ENCODE peak calls at places on chromosomes 11 and 22, in four cellular contexts. M is body of pancreas, A is tibial nerve, N is mucosa of descending colon. P is an unnamed sample. For H3K9me3, the result is how much of the 10 kb centered on the place peaks cover.

GRCh38 chr22:37442537-37442936 is 15.3 kb upstream of the ELFN2 start:
- DNase-seq in M (no peak), A (no peak), N (no peak), P (no peak)

GRCh38 chr22:46079861-46080821 is 70.2 kb upstream of the PPARA start:
- DNase-seq in M (peak), A (peak), N (no peak), P (no peak)

GRCh38 chr11:112355726-112356125 is 95.1 kb upstream of the PLET1 start:
- DNase-seq in M (no peak), A (no peak), N (peak), P (no peak)

GRCh38 chr11:74533421-74533820 is 39.9 kb upstream of the LIPT2 start:
- DNase-seq in M (no peak), A (no peak), N (no peak), P (no peak)

GRCh38 chr11:79708319-79708928 is 267.6 kb upstream of the TENM4 start:
- DNase-seq in M (no peak), A (no peak), N (peak), P (no peak)

GRCh38 chr22:23696326-23696851 is 5.6 kb downstream of the RGL4 start:
- DNase-seq in M (peak), A (no peak), N (peak), P (peak)

GRCh38 chr11:67632175-67632981 is 2.6 kb upstream of the NUDT8 start:
- DNase-seq in M (peak), A (no peak), N (peak), P (no peak)

GRCh38 chr22:17948101-17948500 is 76.3 kb downstream of the MICAL3 start:
- DNase-seq in M (no peak), A (no peak), N (no peak), P (no peak)

GRCh38 chr11:94297967-94298576 is 6.3 kb upstream of the IZUMO1R start:
- DNase-seq in M (no peak), A (no peak), N (no peak), P (no peak)

GRCh38 chr11:69308531-69308930 is 14.6 kb downstream of the MYEOV start:
- DNase-seq in M (no peak), A (no peak), N (no peak), P (no peak)

GRCh38 chr22:30969532-30970355 is 679 bp downstream of the TUG1 start:
- DNase-seq in M (peak), A (no peak), N (peak), P (no peak)

GRCh38 chr22:30964858-30965257 is 3.7 kb downstream of the MORC2 start:
- DNase-seq in M (no peak), A (no peak), N (no peak), P (no peak)

GRCh38 chr22:30968924-30969531 is at the start of gene TUG1:
- DNase-seq in M (peak), A (peak), N (peak), P (peak)

GRCh38 chr22:30968015-30968923 is at the start of gene MORC2:
- DNase-seq in M (peak), A (no peak), N (peak), P (no peak)

DNA sequence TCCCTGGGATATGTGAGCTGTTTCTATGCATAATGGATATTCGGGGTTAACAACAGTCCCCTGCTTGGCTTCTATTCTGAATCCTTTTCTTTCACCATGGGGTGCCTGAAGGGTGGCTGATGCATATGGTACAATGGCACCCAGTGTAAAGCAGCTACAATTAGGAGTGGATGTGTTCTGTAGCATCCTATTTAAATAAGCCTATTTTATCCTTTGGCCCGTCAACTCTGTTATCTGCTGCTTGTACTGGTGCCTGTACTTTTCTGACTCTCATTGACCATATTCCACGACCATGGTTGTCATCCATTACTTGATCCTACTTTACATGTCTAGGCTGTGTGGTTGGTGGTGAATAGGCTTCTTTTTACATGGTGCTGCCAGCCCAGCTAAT is 1.3 kb downstream of the TUG1 start:
- DNase-seq in M (no peak), A (no peak), N (no peak), P (no peak)
- H3K9me3 ChIP-seq in M (under half), A (half or more), N (under half), P (under half)

GRCh38 chr22:48209473-48210271 is 1447.2 kb downstream of the TBC1D22A start:
- DNase-seq in M (no peak), A (no peak), N (no peak), P (no peak)

GRCh38 chr22:48205790-48206189 is 1443.3 kb downstream of the TBC1D22A start:
- DNase-seq in M (no peak), A (no peak), N (no peak), P (no peak)

GRCh38 chr22:48212727-48213126 is 1450.3 kb downstream of the TBC1D22A start:
- DNase-seq in M (no peak), A (no peak), N (no peak), P (no peak)

GRCh38 chr22:48208894-48209293 is 1446.4 kb downstream of the TBC1D22A start:
- DNase-seq in M (no peak), A (no peak), N (no peak), P (no peak)

GRCh38 chr22:48210812-48211211 is 1448.4 kb downstream of the TBC1D22A start:
- DNase-seq in M (no peak), A (no peak), N (no peak), P (no peak)
- H3K9me3 ChIP-seq in M (under half), A (under half), N (under half), P (under half)

GRCh38 chr11:57426439-57426753 is 525 bp downstream of the SLC43A3 start:
- DNase-seq in M (peak), A (no peak), N (no peak), P (no peak)

GRCh38 chr11:57427692-57428082 is 766 bp upstream of the SLC43A3 start:
- DNase-seq in M (peak), A (peak), N (peak), P (no peak)

GRCh38 chr11:57429946-57430345 is 3.0 kb upstream of the SLC43A3 start:
- DNase-seq in M (no peak), A (no peak), N (no peak), P (no peak)

GRCh38 chr11:57426754-57427691 is at the start of gene SLC43A3:
- DNase-seq in M (peak), A (peak), N (peak), P (peak)

GRCh38 chr11:57428643-57429042 is 1.7 kb upstream of the SLC43A3 start:
- DNase-seq in M (no peak), A (no peak), N (no peak), P (no peak)
- H3K9me3 ChIP-seq in M (under half), A (under half), N (under half), P (under half)

DNA sequence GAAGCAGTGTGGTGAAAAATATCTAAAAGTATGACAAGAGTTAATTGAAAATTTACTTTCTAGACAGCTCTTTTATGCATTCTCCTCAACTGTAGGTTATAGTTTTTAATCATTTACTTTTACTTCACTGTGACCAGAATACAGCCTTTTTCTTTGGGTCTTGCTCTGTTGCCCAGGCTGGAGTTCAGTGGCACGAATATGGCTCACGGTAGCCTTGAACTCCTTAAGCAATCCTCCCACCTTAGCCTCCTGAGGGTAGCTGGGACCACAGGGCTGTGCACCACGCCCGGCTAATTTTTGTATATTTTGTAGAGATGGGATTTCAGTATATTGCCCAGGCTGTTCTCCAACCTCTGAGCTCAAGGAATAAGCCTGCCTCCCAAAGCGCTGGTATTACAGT is 5.3 kb downstream of the SC5D start:
- DNase-seq in M (no peak), A (no peak), N (no peak), P (no peak)
- H3K9me3 ChIP-seq in M (under half), A (under half), N (under half), P (under half)

GRCh38 chr11:37623778-37624177 is 1025.7 kb upstream of the RAG2 start:
- DNase-seq in M (no peak), A (no peak), N (no peak), P (no peak)
- H3K9me3 ChIP-seq in M (under half), A (under half), N (under half), P (under half)

GRCh38 chr22:48594016-48594756 is 1233.5 kb downstream of the BRD1 start:
- DNase-seq in M (no peak), A (no peak), N (no peak), P (no peak)
- H3K9me3 ChIP-seq in M (under half), A (under half), N (under half), P (under half)

GRCh38 chr22:47390026-47390970 is 627.8 kb downstream of the TBC1D22A start:
- DNase-seq in M (no peak), A (no peak), N (no peak), P (no peak)

GRCh38 chr22:47388778-47389177 is 626.3 kb downstream of the TBC1D22A start:
- DNase-seq in M (no peak), A (no peak), N (no peak), P (no peak)

GRCh38 chr22:47388331-47388730 is 625.9 kb downstream of the TBC1D22A start:
- DNase-seq in M (no peak), A (no peak), N (no peak), P (no peak)

GRCh38 chr22:47391169-47392053 is 629.0 kb downstream of the TBC1D22A start:
- DNase-seq in M (no peak), A (no peak), N (no peak), P (no peak)

GRCh38 chr22:47389201-47389600 is 626.8 kb downstream of the TBC1D22A start:
- DNase-seq in M (no peak), A (no peak), N (no peak), P (no peak)
- H3K9me3 ChIP-seq in M (under half), A (under half), N (under half), P (under half)

P was measured in T-helper 17 cell.